ENCODE peak calls at places on chromosome 2, in seven cellular contexts. I is neuronal stem cell, D is IMR-90, T is H9, M is H1, J is trophoblast cell, R is mesenchymal stem cell. H is an unnamed sample.

GRCh38 chr2:43426305-43427031 is 169.4 kb downstream of the THADA start:
- DNase-seq in M (no peak), T (no peak), I (no peak), R (peak; percentile 96), D (peak; percentile 98), J (peak; percentile 80), H (peak; percentile 88)

GRCh38 chr2:161976927-161977326 is 97.1 kb downstream of the DPP4 start:
- DNase-seq in T (no peak), I (no peak), M (no peak), R (no peak), D (no peak), J (no peak), H (no peak)

GRCh38 chr2:107136749-107137148 is 250.8 kb upstream of the ST6GAL2 start:
- DNase-seq in J (no peak), I (no peak), D (no peak), M (no peak), T (no peak), R (no peak), H (no peak)

GRCh38 chr2:39546937-39547336 is 109.9 kb upstream of the MAP4K3 start:
- DNase-seq in D (peak; percentile 42), T (no peak), J (no peak), M (no peak), R (peak; percentile 52), I (no peak), H (no peak)

GRCh38 chr2:207227062-207227748 is 61.5 kb upstream of the KLF7 start:
- DNase-seq in D (peak; percentile 39), I (peak; percentile 58), M (peak; percentile 43), R (peak; percentile 72), T (peak; percentile 86), J (no peak), H (peak; percentile 94)

GRCh38 chr2:145591109-145591809 is 1071.3 kb upstream of the ZEB2 start:
- DNase-seq in J (no peak), R (no peak), D (no peak), T (no peak), I (no peak), M (no peak), H (no peak)

GRCh38 chr2:28296904-28297303 is 95.8 kb upstream of the FOSL2 start:
- DNase-seq in I (no peak), T (no peak), R (peak; percentile 65), M (no peak), J (no peak), D (peak; percentile 69), H (no peak)

GRCh38 chr2:50401772-50402653 is 629.9 kb downstream of the NRXN1 start:
- DNase-seq in I (peak; percentile 75), D (peak; percentile 52), R (peak; percentile 51), M (peak; percentile 29), T (peak; percentile 61), J (peak; percentile 30), H (peak; percentile 75)

GRCh38 chr2:46158661-46159060 is 138.5 kb upstream of the EPAS1 start:
- DNase-seq in T (no peak), D (no peak), M (no peak), R (no peak), J (no peak), I (no peak), H (no peak)

GRCh38 chr2:120999374-121000097 is 263.9 kb downstream of the GLI2 start:
- DNase-seq in I (no peak), M (no peak), J (no peak), D (no peak), T (peak; percentile 22), R (no peak), H (no peak)

GRCh38 chr2:216302981-216303676 is 69.2 kb downstream of the MARCHF4 start:
- DNase-seq in I (no peak), M (no peak), D (peak; percentile 82), J (no peak), R (peak; percentile 69), T (no peak), H (no peak)

GRCh38 chr2:12811916-12812315 is 95.2 kb downstream of the TRIB2 start:
- DNase-seq in J (no peak), R (no peak), T (no peak), I (no peak), M (no peak), D (no peak), H (no peak)

GRCh38 chr2:224142397-224143312 is 103.6 kb upstream of the SERPINE2 start:
- DNase-seq in R (peak; percentile 72), I (no peak), J (no peak), M (no peak), D (peak; percentile 81), T (no peak), H (no peak)

GRCh38 chr2:189553689-189554088 is 26.9 kb downstream of the SLC40A1 start:
- DNase-seq in D (peak; percentile 34), M (no peak), T (no peak), R (no peak), I (no peak), J (no peak), H (peak; percentile 75)

GRCh38 chr2:99140860-99141109 is 722 bp upstream of the C2orf15 start:
- DNase-seq in D (no peak), J (no peak), M (no peak), R (no peak), I (no peak), T (no peak), H (no peak)

GRCh38 chr2:187224989-187225388 is 223.1 kb downstream of the CALCRL start:
- DNase-seq in J (no peak), R (no peak), T (peak; percentile 63), M (peak; percentile 54), I (no peak), D (no peak), H (peak; percentile 91)

GRCh38 chr2:147530033-147530432 is 314.8 kb upstream of the ACVR2A start:
- DNase-seq in T (no peak), I (no peak), R (no peak), M (no peak), D (no peak), J (no peak), H (no peak)

GRCh38 chr2:191836853-191837769 is 9.8 kb downstream of the CAVIN2 start:
- DNase-seq in M (no peak), J (no peak), T (no peak), R (no peak), D (peak; percentile 57), I (no peak), H (peak; percentile 60)

GRCh38 chr2:176556383-176556782 is 287.1 kb downstream of the MTX2 start:
- DNase-seq in I (no peak), M (no peak), R (no peak), T (no peak), D (no peak), J (no peak), H (no peak)

GRCh38 chr2:26672818-26673393 is 19.6 kb upstream of the KCNK3 start:
- DNase-seq in T (no peak), D (no peak), R (no peak), J (no peak), I (no peak), M (no peak), H (no peak)
- H3K4ac ChIP-seq in T (no peak overlapping the region), D (no peak overlapping the region), R (no peak overlapping the region), J (no peak overlapping the region), I (no peak overlapping the region), M (no peak overlapping the region), H (no peak overlapping the region)

DNA sequence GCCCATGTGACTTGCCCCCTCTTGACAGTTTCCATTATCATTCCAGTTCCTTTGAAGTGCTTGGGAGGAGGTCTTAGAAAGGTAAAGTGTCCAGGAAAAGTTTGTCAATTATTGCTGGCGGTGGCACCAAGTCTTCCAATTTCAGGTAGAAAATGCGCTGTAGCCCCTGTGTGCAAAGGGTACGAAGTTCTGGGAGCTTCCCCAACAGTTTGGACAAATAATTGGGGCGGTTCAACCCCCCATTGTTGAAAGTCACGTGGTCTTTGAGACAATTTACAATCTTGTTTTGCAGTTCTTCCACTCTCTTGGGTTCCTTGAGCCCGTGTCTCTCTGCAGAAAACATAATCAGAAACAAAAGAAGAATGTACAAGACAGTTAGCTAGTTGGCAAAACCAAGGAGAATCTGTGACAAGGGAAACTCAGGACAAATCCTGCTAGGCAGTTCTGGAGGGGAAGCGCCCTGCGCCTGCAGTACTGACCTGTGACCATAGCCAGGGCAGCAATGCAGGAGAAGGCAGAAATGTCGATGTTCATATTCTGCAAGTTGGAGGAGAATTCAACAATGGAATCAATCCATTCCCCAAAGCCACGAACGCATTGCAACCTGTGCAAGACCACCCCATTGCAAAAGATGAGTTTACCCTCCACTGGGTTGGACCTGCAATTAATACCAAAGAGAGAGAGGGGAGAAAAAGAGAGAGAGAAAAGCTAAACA is 6.7 kb downstream of the NR4A2 start:
- DNase-seq in I (no peak), D (no peak), M (no peak), R (no peak), T (no peak), J (no peak), H (no peak)
- H4K8ac ChIP-seq in I (no peak overlapping the region), D (no peak overlapping the region), M (no peak overlapping the region), R (no peak overlapping the region), T (no peak overlapping the region), J (no peak overlapping the region), H (no peak overlapping the region)

GRCh38 chr2:124542932-124543640 is 518.0 kb downstream of the CNTNAP5 start:
- DNase-seq in D (no peak), R (no peak), I (no peak), M (no peak), J (no peak), T (no peak), H (no peak)

GRCh38 chr2:124540805-124541204 is 515.7 kb downstream of the CNTNAP5 start:
- DNase-seq in I (no peak), R (no peak), M (no peak), D (no peak), T (no peak), J (no peak), H (no peak)

GRCh38 chr2:124534015-124534414 is 508.9 kb downstream of the CNTNAP5 start:
- DNase-seq in I (no peak), D (no peak), R (no peak), J (no peak), M (no peak), T (no peak), H (no peak)

GRCh38 chr2:124533226-124533954 is 508.3 kb downstream of the CNTNAP5 start:
- DNase-seq in D (no peak), I (no peak), R (no peak), J (no peak), T (peak; percentile 44), M (no peak), H (no peak)

DNA sequence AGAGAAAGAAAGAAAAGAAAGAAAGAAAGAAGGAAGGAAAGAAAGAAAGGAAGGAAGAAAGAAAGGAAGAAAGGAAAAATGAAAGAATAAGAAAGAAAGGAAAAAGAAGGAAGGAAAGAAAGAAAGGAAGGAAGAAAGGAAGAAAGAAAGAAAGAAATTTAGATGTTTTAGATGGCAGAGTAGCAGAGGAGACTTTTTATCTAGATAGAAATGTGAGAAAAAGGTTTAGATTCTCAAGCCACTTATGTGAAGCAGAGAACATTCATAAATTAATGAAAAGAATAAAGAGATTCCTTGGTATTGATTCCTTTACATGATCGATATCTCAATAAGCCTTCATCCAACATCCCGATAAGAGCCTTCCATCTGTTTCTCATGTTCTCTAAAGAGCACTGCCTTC is 513.5 kb downstream of the CNTNAP5 start:
- DNase-seq in T (no peak), D (no peak), I (no peak), R (no peak), M (no peak), J (no peak), H (no peak)
- H2AK5ac ChIP-seq in T (no peak overlapping the region), D (no peak overlapping the region), I (no peak overlapping the region), R (no peak overlapping the region), M (no peak overlapping the region), J (no peak overlapping the region), H (no peak overlapping the region)

DNA sequence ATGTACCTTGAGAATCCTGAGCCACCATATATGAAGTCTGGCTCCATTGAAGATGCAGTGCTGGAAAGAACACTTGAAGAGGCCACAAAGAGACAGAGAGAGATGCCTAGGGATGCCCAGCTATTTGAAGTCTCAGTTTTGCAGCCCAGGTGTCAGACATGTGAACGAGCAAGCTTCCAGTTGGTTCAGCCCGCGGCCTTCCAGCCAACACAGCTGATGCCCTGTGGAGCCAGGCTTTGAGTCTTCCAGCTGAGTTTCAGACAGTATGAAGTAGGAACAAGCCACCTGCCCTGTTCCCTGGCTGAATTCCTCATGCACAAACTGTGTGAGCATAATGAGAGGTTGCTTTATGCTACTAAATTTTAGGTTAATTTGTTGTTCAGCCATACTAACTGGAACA is 108.8 kb downstream of the SPHKAP start:
- DNase-seq in I (no peak), R (no peak), T (no peak), M (no peak), J (no peak), D (no peak), H (peak; percentile 4)
- H3K4ac ChIP-seq in I (no peak overlapping the region), R (no peak overlapping the region), T (no peak overlapping the region), M (no peak overlapping the region), J (no peak overlapping the region), D (no peak overlapping the region), H (no peak overlapping the region)

H was measured in mesendoderm.